ENCODE peak calls at places on chromosomes 13 and 19, in seven cellular contexts. One of them, this sample, is unnamed. For H3K4me1, the result is how much of the 10 kb centered on the place peaks cover.

GRCh38 chr13:73893833-73894232 is 240.4 kb downstream of the KLF12 start:
- DNase-seq in suprapubic skin: no peak
- DNase-seq in PC-3: no peak
- DNase-seq in BE2C: no peak
- DNase-seq in psoas muscle: no peak
- DNase-seq in lower lobe of right lung: no peak
- DNase-seq in colonic mucosa: no peak
- DNase-seq in this sample: no peak

GRCh38 chr13:111920932-111921705 is 145.8 kb upstream of the SOX1 start:
- DNase-seq in lower lobe of right lung: no peak
- DNase-seq in BE2C: no peak
- DNase-seq in PC-3: no peak
- DNase-seq in psoas muscle: no peak
- DNase-seq in colonic mucosa: no peak
- DNase-seq in suprapubic skin: no peak
- DNase-seq in this sample: no peak

GRCh38 chr13:51769455-51770127 is 34.4 kb downstream of the DHRS12 start:
- DNase-seq in psoas muscle: peak
- DNase-seq in PC-3: no peak
- DNase-seq in BE2C: no peak
- DNase-seq in lower lobe of right lung: no peak
- DNase-seq in suprapubic skin: peak
- DNase-seq in colonic mucosa: no peak
- DNase-seq in this sample: no peak

GRCh38 chr13:24459234-24459633 is 53.3 kb downstream of the PARP4 start:
- DNase-seq in BE2C: no peak
- DNase-seq in lower lobe of right lung: no peak
- DNase-seq in psoas muscle: no peak
- DNase-seq in PC-3: no peak
- DNase-seq in colonic mucosa: no peak
- DNase-seq in suprapubic skin: no peak
- DNase-seq in this sample: no peak

GRCh38 chr19:42480335-42481095 is 37.8 kb upstream of the CXCL17 start:
- DNase-seq in BE2C: no peak
- DNase-seq in PC-3: peak
- DNase-seq in lower lobe of right lung: no peak
- DNase-seq in suprapubic skin: no peak
- DNase-seq in psoas muscle: no peak
- DNase-seq in colonic mucosa: no peak
- DNase-seq in this sample: no peak

GRCh38 chr13:91817250-91817649 is 418.8 kb downstream of the GPC5 start:
- DNase-seq in lower lobe of right lung: no peak
- DNase-seq in PC-3: peak
- DNase-seq in suprapubic skin: no peak
- DNase-seq in colonic mucosa: no peak
- DNase-seq in psoas muscle: no peak
- DNase-seq in BE2C: no peak
- DNase-seq in this sample: no peak

GRCh38 chr13:97702614-97703013 is 250.9 kb upstream of the IPO5 start:
- DNase-seq in colonic mucosa: no peak
- DNase-seq in BE2C: no peak
- DNase-seq in PC-3: no peak
- DNase-seq in suprapubic skin: no peak
- DNase-seq in lower lobe of right lung: no peak
- DNase-seq in psoas muscle: no peak
- DNase-seq in this sample: no peak

GRCh38 chr19:38070573-38070972 is 153.4 kb downstream of the DPF1 start:
- DNase-seq in BE2C: no peak
- DNase-seq in colonic mucosa: no peak
- DNase-seq in psoas muscle: no peak
- DNase-seq in lower lobe of right lung: no peak
- DNase-seq in PC-3: peak
- DNase-seq in suprapubic skin: no peak
- DNase-seq in this sample: no peak

GRCh38 chr19:46639356-46640061 is 3.5 kb upstream of the GNG8 start:
- DNase-seq in psoas muscle: no peak
- DNase-seq in suprapubic skin: peak
- DNase-seq in PC-3: no peak
- DNase-seq in lower lobe of right lung: peak
- DNase-seq in BE2C: peak
- DNase-seq in colonic mucosa: peak
- DNase-seq in this sample: no peak

GRCh38 chr19:23318143-23318542 is 67.9 kb upstream of the ZNF724 start:
- DNase-seq in PC-3: peak
- DNase-seq in lower lobe of right lung: no peak
- DNase-seq in psoas muscle: no peak
- DNase-seq in BE2C: no peak
- DNase-seq in suprapubic skin: no peak
- DNase-seq in colonic mucosa: no peak
- DNase-seq in this sample: no peak

GRCh38 chr19:41159861-41160260 is 33.2 kb upstream of the CYP2S1 start:
- DNase-seq in lower lobe of right lung: no peak
- DNase-seq in suprapubic skin: no peak
- DNase-seq in colonic mucosa: no peak
- DNase-seq in PC-3: no peak
- DNase-seq in BE2C: no peak
- DNase-seq in psoas muscle: no peak
- DNase-seq in this sample: no peak

GRCh38 chr19:1079566-1080111 is 12.7 kb downstream of the ARHGAP45 start:
- DNase-seq in BE2C: peak
- DNase-seq in lower lobe of right lung: no peak
- DNase-seq in psoas muscle: no peak
- DNase-seq in suprapubic skin: no peak
- DNase-seq in PC-3: no peak
- DNase-seq in colonic mucosa: peak
- DNase-seq in this sample: no peak

GRCh38 chr19:49430678-49431329 is 5.6 kb downstream of the GFY start:
- DNase-seq in colonic mucosa: no peak
- DNase-seq in BE2C: no peak
- DNase-seq in suprapubic skin: no peak
- DNase-seq in psoas muscle: no peak
- DNase-seq in PC-3: no peak
- DNase-seq in lower lobe of right lung: no peak
- DNase-seq in this sample: no peak

GRCh38 chr13:105969761-105970160 is 565.7 kb downstream of the EFNB2 start:
- DNase-seq in psoas muscle: no peak
- DNase-seq in BE2C: no peak
- DNase-seq in suprapubic skin: no peak
- DNase-seq in colonic mucosa: no peak
- DNase-seq in PC-3: peak
- DNase-seq in lower lobe of right lung: no peak
- DNase-seq in this sample: no peak

GRCh38 chr13:26482451-26483197 is 74.9 kb upstream of the WASF3 start:
- DNase-seq in suprapubic skin: no peak
- DNase-seq in psoas muscle: no peak
- DNase-seq in BE2C: peak
- DNase-seq in PC-3: peak
- DNase-seq in lower lobe of right lung: no peak
- DNase-seq in colonic mucosa: peak
- DNase-seq in this sample: peak

GRCh38 chr13:20141238-20142018 is 19.4 kb downstream of the GJA3 start:
- DNase-seq in suprapubic skin: no peak
- DNase-seq in colonic mucosa: no peak
- DNase-seq in psoas muscle: no peak
- DNase-seq in lower lobe of right lung: no peak
- DNase-seq in PC-3: no peak
- DNase-seq in BE2C: peak
- DNase-seq in this sample: no peak

GRCh38 chr13:33213024-33213795 is 72.3 kb downstream of the STARD13 start:
- DNase-seq in PC-3: no peak
- DNase-seq in lower lobe of right lung: no peak
- DNase-seq in psoas muscle: no peak
- DNase-seq in BE2C: no peak
- DNase-seq in suprapubic skin: no peak
- DNase-seq in colonic mucosa: no peak
- DNase-seq in this sample: no peak

GRCh38 chr13:25267715-25268114 is 19.6 kb downstream of the MTMR6 start:
- DNase-seq in psoas muscle: no peak
- DNase-seq in colonic mucosa: no peak
- DNase-seq in suprapubic skin: no peak
- DNase-seq in lower lobe of right lung: no peak
- DNase-seq in PC-3: peak
- DNase-seq in BE2C: no peak
- DNase-seq in this sample: no peak

GRCh38 chr19:2517881-2518601 is 42.1 kb downstream of the GADD45B start:
- DNase-seq in psoas muscle: peak
- DNase-seq in colonic mucosa: no peak
- DNase-seq in PC-3: no peak
- DNase-seq in lower lobe of right lung: no peak
- DNase-seq in suprapubic skin: no peak
- DNase-seq in BE2C: no peak
- DNase-seq in this sample: no peak

GRCh38 chr13:24693862-24694471 is 13.8 kb downstream of the ATP12A start:
- DNase-seq in psoas muscle: peak
- DNase-seq in lower lobe of right lung: no peak
- DNase-seq in BE2C: peak
- DNase-seq in suprapubic skin: no peak
- DNase-seq in PC-3: peak
- DNase-seq in colonic mucosa: peak
- DNase-seq in this sample: peak

GRCh38 chr13:85693889-85694511 is 105.2 kb downstream of the SLITRK6 start:
- DNase-seq in psoas muscle: no peak
- DNase-seq in lower lobe of right lung: no peak
- DNase-seq in colonic mucosa: no peak
- DNase-seq in suprapubic skin: no peak
- DNase-seq in PC-3: peak
- DNase-seq in BE2C: peak
- DNase-seq in this sample: no peak

GRCh38 chr13:39455534-39456175 is 147.3 kb downstream of the LHFPL6 start:
- DNase-seq in suprapubic skin: no peak
- DNase-seq in psoas muscle: no peak
- DNase-seq in BE2C: no peak
- DNase-seq in colonic mucosa: no peak
- DNase-seq in PC-3: no peak
- DNase-seq in lower lobe of right lung: no peak
- DNase-seq in this sample: no peak

GRCh38 chr13:53121131-53121773 is 92.6 kb downstream of the OLFM4 start:
- DNase-seq in PC-3: no peak
- DNase-seq in psoas muscle: no peak
- DNase-seq in colonic mucosa: no peak
- DNase-seq in BE2C: no peak
- DNase-seq in suprapubic skin: no peak
- DNase-seq in lower lobe of right lung: no peak
- DNase-seq in this sample: no peak

GRCh38 chr13:18954254-18954653 is 227.4 kb downstream of the TUBA3C start:
- DNase-seq in BE2C: no peak
- DNase-seq in colonic mucosa: no peak
- DNase-seq in suprapubic skin: peak
- DNase-seq in PC-3: no peak
- DNase-seq in lower lobe of right lung: no peak
- DNase-seq in psoas muscle: no peak
- DNase-seq in this sample: no peak

GRCh38 chr13:30341815-30342570 is 34.6 kb upstream of the KATNAL1 start:
- DNase-seq in suprapubic skin: peak
- DNase-seq in colonic mucosa: peak
- DNase-seq in BE2C: peak
- DNase-seq in PC-3: peak
- DNase-seq in lower lobe of right lung: peak
- DNase-seq in psoas muscle: peak
- DNase-seq in this sample: no peak

GRCh38 chr19:14248578-14249011 is 42.6 kb upstream of the ADGRL1 start:
- DNase-seq in colonic mucosa: peak
- DNase-seq in PC-3: peak
- DNase-seq in lower lobe of right lung: no peak
- DNase-seq in suprapubic skin: no peak
- DNase-seq in psoas muscle: no peak
- DNase-seq in BE2C: peak
- DNase-seq in this sample: peak

DNA sequence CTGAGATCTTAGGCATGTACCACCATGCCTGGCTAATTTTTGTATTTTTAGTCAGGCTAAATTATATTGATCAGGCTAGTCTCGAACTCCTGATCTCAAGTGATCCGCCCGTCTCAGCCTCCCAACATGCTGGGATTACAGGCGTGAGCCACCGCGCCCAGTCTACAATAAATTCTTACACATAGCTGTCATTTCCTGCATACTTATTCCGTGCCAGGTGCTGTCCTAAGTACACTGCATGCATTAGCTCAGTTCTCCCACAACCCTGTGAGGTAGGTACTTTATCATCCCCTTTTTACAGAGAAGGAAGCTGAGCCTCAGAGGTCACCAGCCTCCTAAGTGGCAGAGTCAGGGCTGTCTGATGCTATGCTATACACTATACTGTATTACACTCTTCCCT is 7.2 kb upstream of the RHPN2 start:
- DNase-seq in psoas muscle: no peak
- DNase-seq in BE2C: no peak
- DNase-seq in suprapubic skin: no peak
- DNase-seq in PC-3: peak
- DNase-seq in lower lobe of right lung: no peak
- DNase-seq in colonic mucosa: no peak
- DNase-seq in this sample: no peak
- H3K4me1 ChIP-seq in psoas muscle: under half
- H3K4me1 ChIP-seq in BE2C: under half
- H3K4me1 ChIP-seq in suprapubic skin: under half
- H3K4me1 ChIP-seq in PC-3: under half
- H3K4me1 ChIP-seq in lower lobe of right lung: under half
- H3K4me1 ChIP-seq in colonic mucosa: under half
- H3K4me1 ChIP-seq in this sample: under half

GRCh38 chr13:60957816-60958215 is 457.8 kb downstream of the PCDH20 start:
- DNase-seq in suprapubic skin: no peak
- DNase-seq in lower lobe of right lung: no peak
- DNase-seq in PC-3: no peak
- DNase-seq in psoas muscle: no peak
- DNase-seq in BE2C: no peak
- DNase-seq in colonic mucosa: no peak
- DNase-seq in this sample: no peak
- TF ChIP-seq CTCF in suprapubic skin: no peak
- TF ChIP-seq CTCF in lower lobe of right lung: no peak
- TF ChIP-seq CTCF in PC-3: peak
- TF ChIP-seq CTCF in psoas muscle: no peak
- TF ChIP-seq CTCF in BE2C: no peak
- TF ChIP-seq CTCF in colonic mucosa: no peak
- TF ChIP-seq CTCF in this sample: no peak

GRCh38 chr19:6862673-6863078 is 24.7 kb upstream of the ADGRE1 start:
- DNase-seq in psoas muscle: peak
- DNase-seq in PC-3: peak
- DNase-seq in lower lobe of right lung: peak
- DNase-seq in suprapubic skin: peak
- DNase-seq in colonic mucosa: peak
- DNase-seq in BE2C: peak
- DNase-seq in this sample: peak
- H3K4me3 ChIP-seq in psoas muscle: peak
- H3K4me3 ChIP-seq in PC-3: peak
- H3K4me3 ChIP-seq in lower lobe of right lung: peak
- H3K4me3 ChIP-seq in suprapubic skin: peak
- H3K4me3 ChIP-seq in colonic mucosa: peak
- H3K4me3 ChIP-seq in BE2C: no peak
- H3K4me3 ChIP-seq in this sample: no peak

DNA sequence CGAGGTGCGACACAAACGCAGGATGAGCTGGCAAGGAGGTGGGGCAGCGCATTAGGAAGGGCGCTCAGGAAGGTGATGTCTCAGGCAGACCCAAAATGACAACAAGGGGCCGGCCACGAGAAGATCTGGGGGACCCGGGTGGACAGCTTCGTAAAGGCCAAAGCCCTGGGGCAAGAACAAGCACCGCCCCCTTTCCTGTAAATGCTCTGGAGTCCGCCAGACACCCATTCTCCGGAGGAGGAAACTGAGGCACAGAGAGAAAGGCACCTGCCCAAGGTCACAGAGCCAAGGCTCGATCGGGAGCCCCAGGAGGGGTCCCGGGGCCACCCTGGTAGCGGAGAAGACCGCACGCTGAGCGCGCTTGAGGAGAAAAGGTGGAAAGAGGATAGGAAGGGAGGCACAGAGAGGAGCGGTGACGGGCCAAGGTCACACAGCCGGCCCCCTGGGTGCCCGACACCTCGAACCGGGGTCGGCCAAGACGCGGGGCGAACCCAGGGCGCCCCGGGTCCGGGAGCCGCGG is 571 bp downstream of the SAFB2 start:
- DNase-seq in lower lobe of right lung: no peak
- DNase-seq in BE2C: peak
- DNase-seq in suprapubic skin: peak
- DNase-seq in colonic mucosa: peak
- DNase-seq in psoas muscle: peak
- DNase-seq in PC-3: peak
- DNase-seq in this sample: no peak
- H3K4me1 ChIP-seq in lower lobe of right lung: half or more
- H3K4me1 ChIP-seq in BE2C: under half
- H3K4me1 ChIP-seq in suprapubic skin: half or more
- H3K4me1 ChIP-seq in colonic mucosa: under half
- H3K4me1 ChIP-seq in psoas muscle: half or more
- H3K4me1 ChIP-seq in PC-3: under half
- H3K4me1 ChIP-seq in this sample: half or more